ENCODE peak calls at places on chromosomes 5 and 9, in six cellular contexts. N is stimulated activated CD4-positive, alpha-beta T cell treated with anti-CD3 and anti-CD28 coated beads, Interleukin-1b, Interleukin-23, amount 100 ng/mL, for 4 hours; J is dorsolateral prefrontal cortex; H is activated naive CD4-positive, alpha-beta T cell treated with anti-CD3 and anti-CD28 coated beads for 36 hours; O is DMS 273 treated with DMSO at 0.1 percent for 48 hours; P is iPS-NIHi11. G is an unnamed sample.

GRCh38 chr5:126984632-126985031 is 45.7 kb downstream of the MARCHF3 start:
- DNase-seq in N (no peak), J (no peak), H (no peak), O (no peak), P (no peak), G (no peak)

GRCh38 chr9:91483189-91483691 is 59.6 kb upstream of the NFIL3 start:
- DNase-seq in N (no peak), J (no peak), H (no peak), O (no peak), P (no peak), G (no peak)

GRCh38 chr5:171336486-171337206 is 27.6 kb downstream of the TLX3 start:
- DNase-seq in N (no peak), J (no peak), H (peak), O (peak), P (peak), G (peak)

GRCh38 chr5:133236976-133237375 is 185.2 kb downstream of the HSPA4 start:
- DNase-seq in N (no peak), J (no peak), H (no peak), O (no peak), P (no peak), G (no peak)

GRCh38 chr5:60687927-60688720 is 11.8 kb downstream of the DEPDC1B start:
- DNase-seq in N (no peak), J (no peak), H (no peak), O (peak), P (peak), G (no peak)

GRCh38 chr9:109759584-109759983 is 20.4 kb upstream of the PALM2AKAP2 start:
- DNase-seq in N (no peak), J (no peak), H (no peak), O (no peak), P (no peak), G (no peak)

GRCh38 chr5:14450055-14450524 is 131.5 kb upstream of the OTULINL start:
- DNase-seq in N (no peak), J (no peak), H (no peak), O (no peak), P (no peak), G (no peak)

GRCh38 chr5:180816608-180817534 is 14.3 kb upstream of the MGAT1 start:
- DNase-seq in N (no peak), J (no peak), H (no peak), O (no peak), P (no peak), G (peak)

GRCh38 chr9:137175345-137175961 is 3.6 kb upstream of the TMEM210 start:
- DNase-seq in N (no peak), J (no peak), H (peak), O (no peak), P (peak), G (no peak)

GRCh38 chr9:115717298-115717697 is 436.3 kb upstream of the PAPPA start:
- DNase-seq in N (no peak), J (no peak), H (no peak), O (no peak), P (no peak), G (no peak)

GRCh38 chr5:160064979-160065619 is 54.2 kb downstream of the PWWP2A start:
- DNase-seq in N (no peak), J (no peak), H (no peak), O (no peak), P (peak), G (peak)

GRCh38 chr5:116733995-116734716 is 159.5 kb upstream of the SEMA6A start:
- DNase-seq in N (no peak), J (no peak), H (no peak), O (no peak), P (no peak), G (no peak)

GRCh38 chr9:128250839-128251558 is 24.8 kb downstream of the GOLGA2 start:
- DNase-seq in N (no peak), J (no peak), H (no peak), O (no peak), P (no peak), G (no peak)

GRCh38 chr9:21994526-21994995 is at the start of gene CDKN2B-AS1:
- DNase-seq in N (no peak), J (no peak), H (peak), O (peak), P (peak), G (peak)

GRCh38 chr5:137572042-137572695 is 73.0 kb upstream of the SPOCK1 start:
- DNase-seq in N (no peak), J (no peak), H (no peak), O (no peak), P (no peak), G (no peak)

GRCh38 chr5:15823413-15823812 is 323.4 kb downstream of the FBXL7 start:
- DNase-seq in N (no peak), J (no peak), H (no peak), O (no peak), P (no peak), G (no peak)

GRCh38 chr5:132820162-132820754 is 7.2 kb downstream of the SOWAHA start:
- DNase-seq in N (peak), J (peak), H (peak), O (peak), P (peak), G (peak)

GRCh38 chr5:128014578-128014977 is 69.0 kb upstream of the SLC12A2 start:
- DNase-seq in N (no peak), J (no peak), H (no peak), O (no peak), P (no peak), G (no peak)

GRCh38 chr9:34169125-34169524 is 9.7 kb upstream of the UBAP1 start:
- DNase-seq in N (no peak), J (no peak), H (no peak), O (no peak), P (no peak), G (no peak)

GRCh38 chr5:59069438-59070079 is 486.7 kb downstream of the RAB3C start:
- DNase-seq in N (no peak), J (no peak), H (no peak), O (peak), P (peak), G (no peak)

GRCh38 chr5:107772418-107773310 is 101.9 kb upstream of the EFNA5 start:
- DNase-seq in N (no peak), J (no peak), H (no peak), O (no peak), P (peak), G (no peak)

GRCh38 chr9:72597606-72598005 is 76.2 kb downstream of the TMC1 start:
- DNase-seq in N (no peak), J (no peak), H (no peak), O (no peak), P (no peak), G (no peak)

GRCh38 chr9:69605406-69605805 is 66.8 kb downstream of the APBA1 start:
- DNase-seq in N (no peak), J (no peak), H (no peak), O (no peak), P (no peak), G (no peak)

GRCh38 chr5:90169078-90169477 is 240.5 kb downstream of the CETN3 start:
- DNase-seq in N (no peak), J (no peak), H (no peak), O (peak), P (no peak), G (no peak)

GRCh38 chr9:72978724-72979123 is 25.9 kb upstream of the ALDH1A1 start:
- DNase-seq in N (no peak), J (no peak), H (no peak), O (no peak), P (no peak), G (no peak)

GRCh38 chr9:110284211-110284849 is 28.0 kb upstream of the TXN start:
- DNase-seq in N (no peak), J (no peak), H (no peak), O (no peak), P (no peak), G (no peak)

GRCh38 chr5:135596364-135596763 is 17.6 kb upstream of the CXCL14 start:
- DNase-seq in N (no peak), J (no peak), H (no peak), O (no peak), P (no peak), G (no peak)

GRCh38 chr9:5696884-5697283 is 68.0 kb downstream of the RIC1 start:
- DNase-seq in N (no peak), J (no peak), H (peak), O (no peak), P (no peak), G (no peak)

GRCh38 chr5:140075371-140075770 is 32.3 kb upstream of the NRG2 start:
- DNase-seq in N (no peak), J (no peak), H (no peak), O (no peak), P (no peak), G (no peak)

GRCh38 chr5:138903113-138903789 is 28.1 kb upstream of the LRRTM2 start:
- DNase-seq in N (no peak), J (no peak), H (no peak), O (no peak), P (no peak), G (no peak)

GRCh38 chr5:108696407-108696806 is 51.3 kb upstream of the FER start:
- DNase-seq in N (no peak), J (no peak), H (no peak), O (no peak), P (no peak), G (no peak)

GRCh38 chr9:125949247-125949646 is 202.1 kb downstream of the PBX3 start:
- DNase-seq in N (no peak), J (no peak), H (no peak), O (no peak), P (no peak), G (no peak)

GRCh38 chr9:92614763-92615441 is 55.0 kb downstream of the IPPK start:
- DNase-seq in N (no peak), J (no peak), H (no peak), O (no peak), P (no peak), G (no peak)

G was measured in nephron progenitor cell.